ENCODE peak calls at places on chromosomes 1 and 21, in seven cellular contexts. One of them, this sample, is unnamed.
A peak's percentile ranks its signal among the peaks of the same experiment; 100 is the strongest.

GRCh38 chr1:200075938-200076546 is 48.5 kb downstream of the NR5A2 start:
- DNase-seq in T-cell: no peak
- DNase-seq in GOT3: no peak
- DNase-seq in A172: peak; percentile 82
- DNase-seq in NCI-H1092 treated with DMSO at 0.1 percent for 48 hours: no peak
- DNase-seq in CD4-positive, alpha-beta memory T cell: no peak
- DNase-seq in COLO829: peak; percentile 75
- DNase-seq in this sample: no peak

GRCh38 chr21:26809745-26810144 is 35.5 kb downstream of the ADAMTS1 start:
- DNase-seq in GOT3: no peak
- DNase-seq in T-cell: no peak
- DNase-seq in COLO829: no peak
- DNase-seq in NCI-H1092 treated with DMSO at 0.1 percent for 48 hours: no peak
- DNase-seq in CD4-positive, alpha-beta memory T cell: no peak
- DNase-seq in A172: no peak
- DNase-seq in this sample: no peak

GRCh38 chr1:177800386-177801058 is 169.3 kb downstream of the SEC16B start:
- DNase-seq in A172: peak; percentile 32
- DNase-seq in T-cell: no peak
- DNase-seq in GOT3: no peak
- DNase-seq in CD4-positive, alpha-beta memory T cell: no peak
- DNase-seq in NCI-H1092 treated with DMSO at 0.1 percent for 48 hours: peak; percentile 48
- DNase-seq in COLO829: no peak
- DNase-seq in this sample: peak; percentile 46

GRCh38 chr1:95407864-95408291 is 173.9 kb downstream of the RWDD3 start:
- DNase-seq in A172: no peak
- DNase-seq in CD4-positive, alpha-beta memory T cell: no peak
- DNase-seq in COLO829: peak; percentile 51
- DNase-seq in T-cell: no peak
- DNase-seq in NCI-H1092 treated with DMSO at 0.1 percent for 48 hours: no peak
- DNase-seq in GOT3: no peak
- DNase-seq in this sample: no peak

GRCh38 chr1:150609726-150610125 is 19.7 kb downstream of the ENSA start:
- DNase-seq in T-cell: no peak
- DNase-seq in NCI-H1092 treated with DMSO at 0.1 percent for 48 hours: no peak
- DNase-seq in COLO829: no peak
- DNase-seq in GOT3: no peak
- DNase-seq in A172: no peak
- DNase-seq in CD4-positive, alpha-beta memory T cell: no peak
- DNase-seq in this sample: no peak

GRCh38 chr1:2474933-2475371 is 1.1 kb upstream of the PLCH2 start:
- DNase-seq in A172: peak; percentile 10
- DNase-seq in COLO829: peak; percentile 43
- DNase-seq in GOT3: no peak
- DNase-seq in CD4-positive, alpha-beta memory T cell: no peak
- DNase-seq in T-cell: no peak
- DNase-seq in NCI-H1092 treated with DMSO at 0.1 percent for 48 hours: no peak
- DNase-seq in this sample: no peak

GRCh38 chr1:155173478-155174333 is at the start of gene TRIM46:
- DNase-seq in T-cell: no peak
- DNase-seq in NCI-H1092 treated with DMSO at 0.1 percent for 48 hours: peak; percentile 77
- DNase-seq in COLO829: peak; percentile 72
- DNase-seq in CD4-positive, alpha-beta memory T cell: no peak
- DNase-seq in A172: peak; percentile 74
- DNase-seq in GOT3: no peak
- DNase-seq in this sample: peak; percentile 45

GRCh38 chr1:172473302-172473701 is 29.4 kb upstream of the PIGC start:
- DNase-seq in T-cell: no peak
- DNase-seq in A172: no peak
- DNase-seq in COLO829: peak; percentile 58
- DNase-seq in NCI-H1092 treated with DMSO at 0.1 percent for 48 hours: no peak
- DNase-seq in GOT3: no peak
- DNase-seq in CD4-positive, alpha-beta memory T cell: no peak
- DNase-seq in this sample: no peak

GRCh38 chr21:40146201-40146890 is 279.1 kb downstream of the PCP4 start:
- DNase-seq in T-cell: no peak
- DNase-seq in CD4-positive, alpha-beta memory T cell: no peak
- DNase-seq in COLO829: no peak
- DNase-seq in A172: no peak
- DNase-seq in GOT3: no peak
- DNase-seq in NCI-H1092 treated with DMSO at 0.1 percent for 48 hours: peak; percentile 90
- DNase-seq in this sample: peak; percentile 56

GRCh38 chr1:166193057-166193456 is 26.3 kb upstream of the FAM78B start:
- DNase-seq in CD4-positive, alpha-beta memory T cell: no peak
- DNase-seq in A172: no peak
- DNase-seq in T-cell: no peak
- DNase-seq in NCI-H1092 treated with DMSO at 0.1 percent for 48 hours: no peak
- DNase-seq in COLO829: no peak
- DNase-seq in GOT3: no peak
- DNase-seq in this sample: no peak

GRCh38 chr1:240888039-240888786 is 276.3 kb upstream of the GREM2 start:
- DNase-seq in T-cell: no peak
- DNase-seq in NCI-H1092 treated with DMSO at 0.1 percent for 48 hours: peak; percentile 73
- DNase-seq in GOT3: no peak
- DNase-seq in CD4-positive, alpha-beta memory T cell: no peak
- DNase-seq in COLO829: peak; percentile 32
- DNase-seq in A172: peak; percentile 70
- DNase-seq in this sample: peak; percentile 63

GRCh38 chr21:45076245-45076661 is 1.9 kb downstream of the ADARB1 start:
- DNase-seq in NCI-H1092 treated with DMSO at 0.1 percent for 48 hours: no peak
- DNase-seq in T-cell: no peak
- DNase-seq in GOT3: no peak
- DNase-seq in A172: no peak
- DNase-seq in COLO829: peak; percentile 82
- DNase-seq in CD4-positive, alpha-beta memory T cell: no peak
- DNase-seq in this sample: no peak

GRCh38 chr1:117796226-117796625 is 133.2 kb downstream of the GDAP2 start:
- DNase-seq in A172: no peak
- DNase-seq in T-cell: no peak
- DNase-seq in GOT3: no peak
- DNase-seq in CD4-positive, alpha-beta memory T cell: no peak
- DNase-seq in NCI-H1092 treated with DMSO at 0.1 percent for 48 hours: no peak
- DNase-seq in COLO829: no peak
- DNase-seq in this sample: no peak

GRCh38 chr1:111082421-111083192 is 57.3 kb downstream of the DRAM2 start:
- DNase-seq in CD4-positive, alpha-beta memory T cell: no peak
- DNase-seq in NCI-H1092 treated with DMSO at 0.1 percent for 48 hours: no peak
- DNase-seq in GOT3: no peak
- DNase-seq in A172: no peak
- DNase-seq in T-cell: no peak
- DNase-seq in COLO829: no peak
- DNase-seq in this sample: no peak

GRCh38 chr1:218476385-218476784 is 131.2 kb downstream of the TGFB2 start:
- DNase-seq in COLO829: peak; percentile 48
- DNase-seq in T-cell: no peak
- DNase-seq in CD4-positive, alpha-beta memory T cell: no peak
- DNase-seq in NCI-H1092 treated with DMSO at 0.1 percent for 48 hours: no peak
- DNase-seq in A172: peak; percentile 91
- DNase-seq in GOT3: no peak
- DNase-seq in this sample: no peak

GRCh38 chr1:47424336-47424982 is 8.4 kb downstream of the FOXE3 start:
- DNase-seq in GOT3: no peak
- DNase-seq in CD4-positive, alpha-beta memory T cell: no peak
- DNase-seq in COLO829: peak; percentile 56
- DNase-seq in NCI-H1092 treated with DMSO at 0.1 percent for 48 hours: peak; percentile 24
- DNase-seq in A172: peak; percentile 61
- DNase-seq in T-cell: no peak
- DNase-seq in this sample: peak; percentile 60

This sample was measured in DMS153.